ENCODE peak calls at places on chromosome 14, in six cellular contexts. W is NCI-H1436, A is cardiac fibroblast, V is vagina, P is NCI-H748 treated with DMSO at 0.1 percent for 48 hours, N is hepatocyte. G is an unnamed sample.

GRCh38 chr14:37384870-37385596 is 187.3 kb downstream of the MIPOL1 start:
- DNase-seq in W (peak), A (no peak), V (no peak), P (peak), N (peak), G (peak)

GRCh38 chr14:56136571-56137498 is 18.6 kb downstream of the PELI2 start:
- DNase-seq in W (no peak), A (no peak), V (no peak), P (no peak), N (no peak), G (no peak)

GRCh38 chr14:83419420-83419819 is 1885.8 kb upstream of the SEL1L start:
- DNase-seq in W (no peak), A (no peak), V (no peak), P (peak), N (no peak), G (peak)

GRCh38 chr14:104304451-104305351 is 166.3 kb downstream of the KIF26A start:
- DNase-seq in W (no peak), A (no peak), V (no peak), P (no peak), N (no peak), G (no peak)

GRCh38 chr14:22552827-22553076 is 36.3 kb downstream of the DAD1 start:
- DNase-seq in W (no peak), A (no peak), V (no peak), P (no peak), N (no peak), G (no peak)

GRCh38 chr14:101709533-101709881 is 52.0 kb upstream of the PPP2R5C start:
- DNase-seq in W (no peak), A (no peak), V (no peak), P (no peak), N (no peak), G (no peak)

GRCh38 chr14:106883218-106883692 is 1356.9 kb downstream of the TMEM121 start:
- DNase-seq in W (no peak), A (peak), V (no peak), P (no peak), N (no peak), G (peak)

GRCh38 chr14:62691613-62692489 is 353.4 kb downstream of the KCNH5 start:
- DNase-seq in W (peak), A (peak), V (no peak), P (peak), N (peak), G (peak)

GRCh38 chr14:72423957-72424356 is 469.9 kb downstream of the DPF3 start:
- DNase-seq in W (no peak), A (no peak), V (no peak), P (no peak), N (no peak), G (no peak)

GRCh38 chr14:65901595-65901994 is 489.1 kb downstream of the FUT8 start:
- DNase-seq in W (no peak), A (no peak), V (no peak), P (no peak), N (no peak), G (no peak)

GRCh38 chr14:61584258-61584657 is 111.1 kb upstream of the HIF1A start:
- DNase-seq in W (no peak), A (peak), V (no peak), P (no peak), N (no peak), G (no peak)

GRCh38 chr14:74616507-74616906 is 4.5 kb upstream of the LTBP2 start:
- DNase-seq in W (no peak), A (peak), V (no peak), P (no peak), N (peak), G (no peak)

GRCh38 chr14:74281069-74281468 is 21.7 kb downstream of the ABCD4 start:
- DNase-seq in W (no peak), A (no peak), V (no peak), P (no peak), N (no peak), G (no peak)

GRCh38 chr14:100988011-100988410 is 84.5 kb upstream of the RTL1 start:
- DNase-seq in W (no peak), A (peak), V (no peak), P (no peak), N (no peak), G (no peak)

GRCh38 chr14:42140831-42141279 is 534.2 kb downstream of the LRFN5 start:
- DNase-seq in W (peak), A (peak), V (no peak), P (no peak), N (no peak), G (peak)

GRCh38 chr14:104210548-104211195 is 72.3 kb downstream of the KIF26A start:
- DNase-seq in W (no peak), A (no peak), V (no peak), P (no peak), N (no peak), G (no peak)

GRCh38 chr14:105187935-105188524 is 6.9 kb upstream of the NUDT14 start:
- DNase-seq in W (no peak), A (no peak), V (no peak), P (no peak), N (no peak), G (peak)

GRCh38 chr14:69005432-69006148 is 26.5 kb upstream of the ACTN1 start:
- DNase-seq in W (no peak), A (peak), V (peak), P (no peak), N (peak), G (peak)

GRCh38 chr14:30710870-30711269 is 88.8 kb downstream of the SCFD1 start:
- DNase-seq in W (no peak), A (peak), V (no peak), P (no peak), N (no peak), G (no peak)

GRCh38 chr14:105258846-105259245 is 10.5 kb downstream of the BTBD6 start:
- DNase-seq in W (no peak), A (peak), V (no peak), P (no peak), N (no peak), G (peak)

GRCh38 chr14:68680541-68681051 is 112.3 kb downstream of the ZFP36L1 start:
- DNase-seq in W (no peak), A (peak), V (no peak), P (no peak), N (no peak), G (no peak)

GRCh38 chr14:105142651-105143450 is 25.7 kb downstream of the JAG2 start:
- DNase-seq in W (no peak), A (no peak), V (no peak), P (no peak), N (no peak), G (no peak)

GRCh38 chr14:104150201-104151027 is 12.0 kb downstream of the KIF26A start:
- DNase-seq in W (no peak), A (no peak), V (no peak), P (no peak), N (peak), G (no peak)

GRCh38 chr14:26282578-26282977 is 315.3 kb downstream of the NOVA1 start:
- DNase-seq in W (no peak), A (no peak), V (no peak), P (peak), N (no peak), G (peak)

GRCh38 chr14:105169776-105170655 is 1.4 kb upstream of the JAG2 start:
- DNase-seq in W (peak), A (no peak), V (no peak), P (no peak), N (no peak), G (peak)

GRCh38 chr14:62734831-62735230 is 310.4 kb downstream of the KCNH5 start:
- DNase-seq in W (no peak), A (no peak), V (no peak), P (no peak), N (no peak), G (no peak)

GRCh38 chr14:100529561-100530031 is 57.6 kb downstream of the BEGAIN start:
- DNase-seq in W (no peak), A (no peak), V (peak), P (no peak), N (peak), G (no peak)

GRCh38 chr14:68286667-68287066 is 467.1 kb downstream of the RAD51B start:
- DNase-seq in W (no peak), A (no peak), V (no peak), P (no peak), N (no peak), G (no peak)

GRCh38 chr14:100476012-100476822 is 111.0 kb downstream of the BEGAIN start:
- DNase-seq in W (no peak), A (peak), V (no peak), P (peak), N (peak), G (peak)

GRCh38 chr14:104423224-104423681 is 156.3 kb upstream of the C14orf180 start:
- DNase-seq in W (no peak), A (no peak), V (peak), P (no peak), N (no peak), G (no peak)

GRCh38 chr14:96567289-96567899 is 65.2 kb downstream of the PAPOLA start:
- DNase-seq in W (no peak), A (peak), V (no peak), P (peak), N (peak), G (peak)

GRCh38 chr14:105944632-105945610 is 418.5 kb downstream of the TMEM121 start:
- DNase-seq in W (peak), A (peak), V (peak), P (peak), N (no peak), G (peak)

G was measured in DMS53.